ENCODE peak calls at places on chromosomes 5 and 9, in eight cellular contexts. F is A673, U is colonic mucosa, R is adrenal gland, X is right lobe of liver, G is body of pancreas, V is IMR-90, O is tibial nerve. D is an unnamed sample. For H3K9me3 and H3K4me1, the result is how much of the 10 kb centered on the place peaks cover.

GRCh38 chr5:123429993-123430392 is 6.8 kb upstream of the CEP120 start:
- DNase-seq in F (peak), U (no peak), R (peak), X (no peak), G (peak), V (peak), O (no peak), D (no peak)

GRCh38 chr5:72460413-72460812 is 46.8 kb downstream of the ZNF366 start:
- DNase-seq in F (no peak), U (no peak), R (no peak), X (no peak), G (no peak), V (no peak), O (no peak), D (no peak)

GRCh38 chr9:114025196-114025753 is 52.8 kb downstream of the AMBP start:
- DNase-seq in F (no peak), U (peak), R (no peak), X (no peak), G (no peak), V (no peak), O (no peak), D (no peak)

GRCh38 chr9:114278881-114279570 is 43.9 kb upstream of the ORM1 start:
- DNase-seq in F (peak), U (no peak), R (no peak), X (peak), G (no peak), V (peak), O (no peak), D (peak)

GRCh38 chr9:71814226-71814625 is 45.9 kb upstream of the CEMIP2 start:
- DNase-seq in F (no peak), U (no peak), R (no peak), X (no peak), G (peak), V (no peak), O (no peak), D (no peak)

GRCh38 chr9:3528466-3528865 is 2.7 kb upstream of the RFX3 start:
- DNase-seq in F (no peak), U (no peak), R (no peak), X (no peak), G (no peak), V (no peak), O (no peak), D (no peak)

GRCh38 chr9:75149841-75150241 is 61.5 kb downstream of the OSTF1 start:
- DNase-seq in F (no peak), U (no peak), R (no peak), X (no peak), G (peak), V (no peak), O (no peak), D (no peak)

GRCh38 chr5:56410696-56411095 is 177.6 kb upstream of the ANKRD55 start:
- DNase-seq in F (no peak), U (no peak), R (no peak), X (no peak), G (no peak), V (no peak), O (no peak), D (no peak)

GRCh38 chr9:95268681-95269080 is 48.8 kb downstream of the FANCC start:
- DNase-seq in F (peak), U (no peak), R (no peak), X (no peak), G (peak), V (peak), O (no peak), D (peak)

GRCh38 chr9:36872641-36873040 is 161.4 kb downstream of the PAX5 start:
- DNase-seq in F (no peak), U (no peak), R (no peak), X (no peak), G (no peak), V (no peak), O (no peak), D (no peak)

GRCh38 chr9:137580209-137580957 is 1.7 kb upstream of the DPH7 start:
- DNase-seq in F (no peak), U (no peak), R (no peak), X (no peak), G (no peak), V (no peak), O (no peak), D (peak)

GRCh38 chr5:125584119-125584518 is 837.7 kb upstream of the ZNF608 start:
- DNase-seq in F (no peak), U (no peak), R (no peak), X (no peak), G (no peak), V (no peak), O (no peak), D (no peak)

DNA sequence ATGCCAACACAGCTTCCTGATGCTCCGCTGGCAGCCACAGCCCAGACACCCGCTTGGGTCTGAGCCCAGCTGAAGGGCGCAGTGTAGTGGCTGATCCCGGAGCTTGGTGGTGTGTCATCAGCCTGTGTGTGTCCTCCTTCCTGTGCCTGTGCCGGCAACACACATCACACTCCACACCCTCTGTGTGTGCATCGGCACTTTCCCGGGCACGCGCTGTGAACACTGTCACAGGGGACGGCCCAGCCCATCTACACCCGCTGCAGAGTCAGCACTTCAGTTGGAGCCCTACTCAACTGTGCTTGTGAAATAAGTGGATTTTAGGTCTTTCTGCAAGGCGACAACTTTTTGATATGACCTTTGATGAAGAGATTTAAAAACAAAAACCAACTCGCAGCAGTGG is 189.4 kb downstream of the IRX2 start:
- DNase-seq in F (no peak), U (no peak), R (no peak), X (no peak), G (no peak), V (no peak), O (no peak), D (no peak)
- H3K9me3 ChIP-seq in F (under half), U (under half), R (under half), X (under half), G (under half), V (under half), O (under half), D (under half)

GRCh38 chr5:147234098-147234824 is 565 bp upstream of the STK32A start:
- DNase-seq in F (no peak), U (no peak), R (no peak), X (no peak), G (no peak), V (no peak), O (no peak), D (no peak)

GRCh38 chr5:147240266-147240985 is 5.6 kb downstream of the STK32A start:
- DNase-seq in F (no peak), U (no peak), R (no peak), X (no peak), G (no peak), V (no peak), O (no peak), D (no peak)

GRCh38 chr5:147234825-147235635 is at the start of gene STK32A:
- DNase-seq in F (peak), U (peak), R (peak), X (no peak), G (peak), V (no peak), O (no peak), D (peak)
- H3K4me1 ChIP-seq in F (under half), U (under half), R (under half), X (under half), G (under half), V (under half), O (under half), D (under half)

DNA sequence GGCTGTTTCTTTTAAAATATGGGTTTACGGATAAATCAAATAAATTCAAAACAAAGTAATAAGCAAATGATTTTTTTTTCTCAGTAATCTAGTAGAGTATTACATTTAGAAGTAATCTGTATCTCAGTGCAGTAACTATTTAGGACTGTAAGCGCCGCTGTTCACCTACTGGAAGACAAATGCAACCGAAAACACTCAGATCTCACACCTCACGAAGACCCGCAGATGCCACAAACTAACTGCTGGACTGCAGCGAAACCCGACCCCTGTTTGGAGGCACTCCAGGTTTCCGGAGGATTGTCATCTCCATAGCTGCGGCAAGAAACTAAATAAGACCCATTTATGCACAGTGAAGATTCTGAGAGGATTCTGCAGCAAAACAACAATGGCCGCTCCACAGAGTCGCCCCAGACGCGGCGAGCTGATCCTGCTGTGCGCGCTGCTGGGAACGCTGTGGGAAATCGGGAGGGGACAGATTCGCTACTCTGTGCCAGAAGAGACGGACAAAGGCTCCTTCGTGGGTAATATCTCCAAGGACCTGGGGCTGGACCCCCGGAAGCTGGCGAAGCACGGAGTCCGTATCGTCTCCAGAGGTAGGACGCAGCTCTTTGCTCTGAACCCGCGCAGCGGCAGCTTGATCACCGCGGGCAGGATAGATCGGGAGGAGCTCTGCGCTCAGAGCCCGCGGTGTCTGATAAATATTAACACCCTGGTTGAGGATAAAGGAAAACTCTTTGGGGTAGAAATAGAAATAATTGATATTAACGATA is at the start of gene PCDHGA8:
- DNase-seq in F (peak), U (no peak), R (no peak), X (no peak), G (no peak), V (peak), O (no peak), D (no peak)
- H3K9me3 ChIP-seq in F (half or more), U (under half), R (under half), X (under half), G (half or more), V (half or more), O (under half), D (under half)

GRCh38 chr5:16902846-16903245 is 33.2 kb downstream of the MYO10 start:
- DNase-seq in F (no peak), U (no peak), R (no peak), X (no peak), G (peak), V (no peak), O (no peak), D (no peak)
- H3K4me1 ChIP-seq in F (half or more), U (under half), R (under half), X (under half), G (half or more), V (under half), O (under half), D (under half)

DNA sequence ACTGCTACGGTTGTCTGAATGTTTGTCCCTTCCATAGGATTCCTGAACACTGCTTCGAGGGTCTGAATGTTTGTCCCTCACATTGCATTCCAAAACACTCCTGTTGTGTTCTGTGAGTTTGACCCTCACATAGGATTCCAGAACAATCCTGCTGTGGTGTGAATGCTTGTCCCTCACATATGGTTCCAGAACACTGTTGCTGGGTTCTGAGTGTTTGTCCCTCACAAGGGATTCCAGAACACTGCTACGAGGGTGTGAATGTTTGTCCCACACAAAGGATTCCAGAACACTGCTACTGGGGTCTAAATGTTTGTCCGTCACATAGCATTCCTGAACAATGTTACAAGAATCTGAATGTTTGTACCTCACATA is 201.2 kb downstream of the FOXD4L6 start:
- DNase-seq in F (no peak), U (no peak), R (no peak), X (no peak), G (no peak), V (no peak), O (no peak), D (no peak)
- H3K9me3 ChIP-seq in F (under half), U (under half), R (under half), X (under half), G (half or more), V (half or more), O (under half), D (under half)

GRCh38 chr5:122183098-122183794 is 53.9 kb downstream of the ZNF474 start:
- DNase-seq in F (peak), U (peak), R (peak), X (no peak), G (peak), V (peak), O (peak), D (no peak)
- H3K4me1 ChIP-seq in F (under half), U (under half), R (under half), X (under half), G (under half), V (under half), O (under half), D (under half)

D was measured in BE2C.